ENCODE peak calls at places on chromosome 12, in ten cellular contexts. N, L, B, E, Y, Q, J, T, F and R are unnamed samples.
A peak's percentile ranks its signal among the peaks of the same experiment; 100 is the strongest.

GRCh38 chr12:28767836-28768348 is 381.2 kb upstream of the FAR2 start:
- DNase-seq in N (no peak), L (no peak), B (no peak), E (no peak), Y (no peak), Q (peak; percentile 20), J (no peak), T (no peak), F (no peak), R (no peak)

GRCh38 chr12:99553461-99553860 is 94.1 kb upstream of the GARIN6 start:
- DNase-seq in N (no peak), L (no peak), B (no peak), E (no peak), Y (no peak), Q (no peak), J (no peak), T (no peak), F (no peak), R (no peak)

GRCh38 chr12:110844551-110845395 is 2.0 kb upstream of the CCDC63 start:
- DNase-seq in N (no peak), L (no peak), B (no peak), E (no peak), Y (no peak), Q (peak; percentile 46), J (peak; percentile 70), T (no peak), F (no peak), R (peak; percentile 63)

GRCh38 chr12:48767047-48767446 is 21.8 kb downstream of the ADCY6 start:
- DNase-seq in N (no peak), L (no peak), B (no peak), E (no peak), Y (no peak), Q (no peak), J (no peak), T (no peak), F (no peak), R (no peak)

GRCh38 chr12:29159690-29160089 is 10.6 kb downstream of the FAR2 start:
- DNase-seq in N (no peak), L (no peak), B (no peak), E (no peak), Y (no peak), Q (no peak), J (no peak), T (no peak), F (no peak), R (no peak)

GRCh38 chr12:95790025-95790911 is at the start of gene NTN4:
- DNase-seq in N (no peak), L (no peak), B (peak; percentile 24), E (peak; percentile 19), Y (peak; percentile 33), Q (no peak), J (peak; percentile 82), T (peak; percentile 23), F (peak; percentile 55), R (no peak)

GRCh38 chr12:57518176-57518919 is 2.0 kb downstream of the DDIT3 start:
- DNase-seq in N (no peak), L (no peak), B (no peak), E (no peak), Y (no peak), Q (no peak), J (no peak), T (no peak), F (no peak), R (peak; percentile 37)

GRCh38 chr12:121992059-121992879 is 29.4 kb upstream of the BCL7A start:
- DNase-seq in N (peak; percentile 61), L (peak; percentile 76), B (peak; percentile 81), E (peak; percentile 90), Y (peak; percentile 91), Q (peak; percentile 100), J (peak; percentile 56), T (no peak), F (no peak), R (no peak)

GRCh38 chr12:54526800-54527630 is 22.4 kb upstream of the PDE1B start:
- DNase-seq in N (no peak), L (peak; percentile 6), B (peak; percentile 65), E (peak; percentile 38), Y (no peak), Q (peak; percentile 55), J (no peak), T (no peak), F (peak; percentile 15), R (no peak)

GRCh38 chr12:57280234-57281062 is 29.5 kb upstream of the STAC3 start:
- DNase-seq in N (peak; percentile 72), L (peak; percentile 70), B (peak; percentile 83), E (peak; percentile 88), Y (peak; percentile 78), Q (peak; percentile 98), J (no peak), T (peak; percentile 47), F (peak; percentile 27), R (no peak)

GRCh38 chr12:99915251-99916082 is 69.3 kb downstream of the ANKS1B start:
- DNase-seq in N (no peak), L (no peak), B (no peak), E (peak; percentile 3), Y (peak; percentile 22), Q (peak; percentile 39), J (no peak), T (no peak), F (no peak), R (no peak)

GRCh38 chr12:5871741-5872140 is 73.3 kb downstream of the ANO2 start:
- DNase-seq in N (no peak), L (no peak), B (no peak), E (no peak), Y (no peak), Q (no peak), J (no peak), T (no peak), F (no peak), R (no peak)

GRCh38 chr12:78194448-78194847 is 363.8 kb downstream of the NAV3 start:
- DNase-seq in N (no peak), L (peak; percentile 85), B (no peak), E (no peak), Y (no peak), Q (peak; percentile 70), J (no peak), T (no peak), F (no peak), R (no peak)

GRCh38 chr12:6200266-6201198 is at the start of gene CD9:
- DNase-seq in N (no peak), L (no peak), B (peak; percentile 56), E (peak; percentile 94), Y (peak; percentile 76), Q (no peak), J (peak; percentile 83), T (no peak), F (peak; percentile 75), R (no peak)

GRCh38 chr12:100339071-100339470 is 17.8 kb upstream of the SLC17A8 start:
- DNase-seq in N (no peak), L (no peak), B (no peak), E (no peak), Y (no peak), Q (no peak), J (no peak), T (no peak), F (no peak), R (no peak)

GRCh38 chr12:56979628-56980027 is 22.2 kb upstream of the RDH16 start:
- DNase-seq in N (no peak), L (no peak), B (no peak), E (no peak), Y (no peak), Q (peak; percentile 55), J (no peak), T (no peak), F (no peak), R (no peak)

GRCh38 chr12:72511906-72512305 is 239.7 kb downstream of the TRHDE start:
- DNase-seq in N (no peak), L (peak; percentile 34), B (no peak), E (no peak), Y (no peak), Q (peak; percentile 2), J (no peak), T (no peak), F (no peak), R (no peak)

GRCh38 chr12:95611676-95612309 is 60.5 kb upstream of the USP44 start:
- DNase-seq in N (no peak), L (no peak), B (no peak), E (no peak), Y (no peak), Q (peak; percentile 76), J (no peak), T (no peak), F (no peak), R (no peak)

GRCh38 chr12:64006211-64006610 is 161.7 kb downstream of the SRGAP1 start:
- DNase-seq in N (no peak), L (no peak), B (no peak), E (no peak), Y (no peak), Q (no peak), J (no peak), T (no peak), F (no peak), R (no peak)

GRCh38 chr12:71186571-71187288 is 28.9 kb upstream of the TSPAN8 start:
- DNase-seq in N (no peak), L (no peak), B (no peak), E (no peak), Y (no peak), Q (no peak), J (no peak), T (no peak), F (no peak), R (no peak)

GRCh38 chr12:113142173-113142885 is 6.8 kb upstream of the RASAL1 start:
- DNase-seq in N (no peak), L (no peak), B (peak; percentile 54), E (no peak), Y (no peak), Q (no peak), J (peak; percentile 64), T (no peak), F (peak; percentile 76), R (peak; percentile 74)

GRCh38 chr12:10098762-10099161 is at the start of gene CLEC1A:
- DNase-seq in N (no peak), L (no peak), B (no peak), E (no peak), Y (no peak), Q (no peak), J (no peak), T (no peak), F (no peak), R (no peak)

GRCh38 chr12:44667461-44667860 is 208.7 kb downstream of the NELL2 start:
- DNase-seq in N (no peak), L (no peak), B (no peak), E (no peak), Y (no peak), Q (no peak), J (no peak), T (no peak), F (no peak), R (no peak)

GRCh38 chr12:33296529-33296928 is 143.1 kb downstream of the SYT10 start:
- DNase-seq in N (no peak), L (no peak), B (no peak), E (no peak), Y (no peak), Q (no peak), J (no peak), T (no peak), F (no peak), R (no peak)

GRCh38 chr12:78002878-78003277 is 172.2 kb downstream of the NAV3 start:
- DNase-seq in N (no peak), L (peak; percentile 5), B (no peak), E (no peak), Y (no peak), Q (peak; percentile 28), J (no peak), T (no peak), F (no peak), R (peak; percentile 42)

GRCh38 chr12:64608901-64609542 is 1.3 kb upstream of the RASSF3 start:
- DNase-seq in N (no peak), L (no peak), B (peak; percentile 49), E (peak; percentile 70), Y (peak; percentile 87), Q (peak; percentile 85), J (no peak), T (peak; percentile 38), F (peak; percentile 14), R (no peak)

GRCh38 chr12:130433411-130433810 is 95.7 kb downstream of the PIWIL1 start:
- DNase-seq in N (no peak), L (no peak), B (no peak), E (no peak), Y (no peak), Q (no peak), J (no peak), T (no peak), F (no peak), R (no peak)

GRCh38 chr12:113461666-113462065 is 10.0 kb downstream of the LHX5 start:
- DNase-seq in N (no peak), L (no peak), B (no peak), E (peak; percentile 57), Y (peak; percentile 77), Q (peak; percentile 21), J (no peak), T (no peak), F (no peak), R (no peak)